ENCODE peak calls at places on chromosomes 11 and 22, in eight cellular contexts. C, G, R, T, I, F, P and U are unnamed samples.

GRCh38 chr22:20508815-20509271 is 1.4 kb downstream of the MED15 start:
- DNase-seq in C (no peak), G (no peak), R (no peak), T (no peak), I (no peak), F (no peak), P (peak), U (no peak)

GRCh38 chr11:7892059-7892699 is 38.9 kb downstream of the OR10A6 start:
- DNase-seq in C (no peak), G (no peak), R (no peak), T (no peak), I (peak), F (no peak), P (peak), U (no peak)

GRCh38 chr11:20616908-20617307 is 17.5 kb downstream of the SLC6A5 start:
- DNase-seq in C (no peak), G (no peak), R (no peak), T (no peak), I (no peak), F (no peak), P (no peak), U (peak)

GRCh38 chr11:61198391-61198790 is 4.9 kb upstream of the PGA3 start:
- DNase-seq in C (no peak), G (no peak), R (peak), T (peak), I (no peak), F (no peak), P (no peak), U (no peak)

GRCh38 chr22:46057762-46058420 is 80.9 kb upstream of the WNT7B start:
- DNase-seq in C (no peak), G (peak), R (peak), T (peak), I (peak), F (no peak), P (peak), U (no peak)

GRCh38 chr22:22981670-22982571 is 88.4 kb upstream of the GNAZ start:
- DNase-seq in C (no peak), G (peak), R (no peak), T (no peak), I (no peak), F (no peak), P (no peak), U (peak)

GRCh38 chr11:118535261-118535660 is 4.3 kb downstream of the TMEM25 start:
- DNase-seq in C (no peak), G (no peak), R (no peak), T (no peak), I (no peak), F (no peak), P (no peak), U (no peak)

GRCh38 chr22:37496651-37497599 is 10.7 kb upstream of the MFNG start:
- DNase-seq in C (no peak), G (no peak), R (no peak), T (no peak), I (peak), F (no peak), P (peak), U (peak)

GRCh38 chr11:12235945-12236743 is 125.8 kb downstream of the MICAL2 start:
- DNase-seq in C (peak), G (no peak), R (peak), T (peak), I (peak), F (peak), P (peak), U (peak)

GRCh38 chr11:12205330-12205729 is 94.9 kb downstream of the MICAL2 start:
- DNase-seq in C (no peak), G (no peak), R (no peak), T (no peak), I (no peak), F (no peak), P (peak), U (no peak)

GRCh38 chr11:61345170-61345610 is 12.2 kb downstream of the TKFC start:
- DNase-seq in C (no peak), G (no peak), R (no peak), T (peak), I (no peak), F (no peak), P (no peak), U (peak)

GRCh38 chr11:128491195-128491936 is 96.0 kb downstream of the ETS1 start:
- DNase-seq in C (no peak), G (no peak), R (no peak), T (no peak), I (no peak), F (no peak), P (peak), U (no peak)

GRCh38 chr11:121741316-121741715 is 288.5 kb upstream of the SORL1-AS1 start:
- DNase-seq in C (no peak), G (no peak), R (no peak), T (no peak), I (no peak), F (no peak), P (peak), U (no peak)

GRCh38 chr11:46100670-46101069 is 20.6 kb downstream of the PHF21A start:
- DNase-seq in C (no peak), G (no peak), R (no peak), T (no peak), I (no peak), F (no peak), P (no peak), U (no peak)

GRCh38 chr11:131945695-131946094 is 575.3 kb downstream of the NTM start:
- DNase-seq in C (no peak), G (no peak), R (no peak), T (no peak), I (no peak), F (no peak), P (no peak), U (no peak)

GRCh38 chr11:2665747-2666710 is 33.8 kb downstream of the KCNQ1OT1 start:
- DNase-seq in C (no peak), G (peak), R (peak), T (no peak), I (no peak), F (no peak), P (no peak), U (no peak)

GRCh38 chr22:30208631-30209603 is 37.6 kb downstream of the LIF start:
- DNase-seq in C (no peak), G (no peak), R (peak), T (no peak), I (peak), F (no peak), P (peak), U (peak)

GRCh38 chr22:40668611-40669390 is 10.5 kb upstream of the MCHR1 start:
- DNase-seq in C (no peak), G (no peak), R (no peak), T (no peak), I (peak), F (peak), P (peak), U (no peak)

GRCh38 chr11:96263361-96263763 is 79.6 kb downstream of the MAML2 start:
- DNase-seq in C (no peak), G (no peak), R (no peak), T (peak), I (peak), F (no peak), P (peak), U (peak)

GRCh38 chr11:125165664-125166346 is 1.3 kb downstream of the PKNOX2 start:
- DNase-seq in C (peak), G (no peak), R (no peak), T (no peak), I (no peak), F (no peak), P (peak), U (peak)

GRCh38 chr22:49056301-49056700 is 771.4 kb downstream of the BRD1 start:
- DNase-seq in C (no peak), G (no peak), R (no peak), T (no peak), I (no peak), F (no peak), P (no peak), U (no peak)

GRCh38 chr22:40107756-40108437 is 69.8 kb upstream of the TNRC6B start:
- DNase-seq in C (no peak), G (no peak), R (peak), T (no peak), I (peak), F (no peak), P (peak), U (no peak)

GRCh38 chr22:39814899-39815298 is 78.7 kb downstream of the ENTHD1 start:
- DNase-seq in C (no peak), G (no peak), R (no peak), T (no peak), I (no peak), F (no peak), P (peak), U (no peak)